ENCODE peak calls at places on chromosomes 2 and 18, in seven cellular contexts. U, J, P, F, K, I and R are unnamed samples.

GRCh38 chr18:64234336-64234735 is 85.4 kb upstream of the LINC00305 start:
- DNase-seq in U (no peak), J (no peak), P (no peak), F (no peak), K (no peak), I (no peak), R (no peak)

GRCh38 chr18:45871655-45872054 is 46.2 kb downstream of the SIGLEC15 start:
- DNase-seq in U (no peak), J (no peak), P (no peak), F (no peak), K (no peak), I (no peak), R (no peak)

GRCh38 chr2:23691576-23691975 is 235.3 kb downstream of the ATAD2B start:
- DNase-seq in U (no peak), J (no peak), P (no peak), F (no peak), K (no peak), I (no peak), R (no peak)

GRCh38 chr2:3399829-3400228 is 20.3 kb downstream of the TRAPPC12 start:
- DNase-seq in U (no peak), J (no peak), P (peak), F (no peak), K (no peak), I (no peak), R (peak)

GRCh38 chr18:29160123-29160522 is 983.2 kb upstream of the CDH2 start:
- DNase-seq in U (no peak), J (no peak), P (no peak), F (no peak), K (peak), I (no peak), R (no peak)

GRCh38 chr2:53353372-53354111 is 414.1 kb upstream of the CHAC2 start:
- DNase-seq in U (no peak), J (no peak), P (no peak), F (no peak), K (no peak), I (peak), R (no peak)

GRCh38 chr2:15907461-15908324 is 32.7 kb upstream of the MYCN start:
- DNase-seq in U (no peak), J (no peak), P (no peak), F (no peak), K (no peak), I (no peak), R (no peak)

GRCh38 chr18:9226463-9226862 is 89.9 kb downstream of the ANKRD12 start:
- DNase-seq in U (no peak), J (no peak), P (no peak), F (no peak), K (no peak), I (no peak), R (no peak)

GRCh38 chr2:62231541-62231940 is 35.6 kb downstream of the B3GNT2 start:
- DNase-seq in U (no peak), J (no peak), P (no peak), F (no peak), K (no peak), I (no peak), R (no peak)

GRCh38 chr2:100292022-100292580 is 30.2 kb downstream of the LONRF2 start:
- DNase-seq in U (peak), J (peak), P (no peak), F (peak), K (no peak), I (peak), R (no peak)

GRCh38 chr18:76720683-76721082 is 101.7 kb upstream of the ZNF236 start:
- DNase-seq in U (no peak), J (no peak), P (no peak), F (no peak), K (no peak), I (no peak), R (no peak)

GRCh38 chr2:174222154-174222553 is 26.2 kb downstream of the OLA1 start:
- DNase-seq in U (no peak), J (no peak), P (no peak), F (no peak), K (no peak), I (no peak), R (no peak)

GRCh38 chr2:201158111-201158929 is 24.6 kb upstream of the CASP10 start:
- DNase-seq in U (peak), J (peak), P (peak), F (peak), K (peak), I (peak), R (peak)

GRCh38 chr18:56327171-56327885 is 311.1 kb downstream of the TXNL1 start:
- DNase-seq in U (peak), J (no peak), P (no peak), F (no peak), K (no peak), I (no peak), R (no peak)

GRCh38 chr18:78641689-78642231 is 337.9 kb upstream of the SALL3 start:
- DNase-seq in U (no peak), J (no peak), P (no peak), F (no peak), K (no peak), I (no peak), R (no peak)

GRCh38 chr2:67479256-67479655 is 82.1 kb downstream of the ETAA1 start:
- DNase-seq in U (no peak), J (no peak), P (no peak), F (no peak), K (no peak), I (no peak), R (no peak)

GRCh38 chr2:71756280-71756906 is 303.0 kb downstream of the DYSF start:
- DNase-seq in U (peak), J (peak), P (no peak), F (no peak), K (no peak), I (no peak), R (no peak)

GRCh38 chr2:17709897-17710296 is 43.7 kb downstream of the SMC6 start:
- DNase-seq in U (no peak), J (no peak), P (no peak), F (no peak), K (no peak), I (no peak), R (no peak)

GRCh38 chr2:96546321-96546720 is 9.8 kb downstream of the ARID5A start:
- DNase-seq in U (no peak), J (no peak), P (no peak), F (no peak), K (no peak), I (no peak), R (no peak)

GRCh38 chr18:45690975-45691815 is 32.8 kb upstream of the SLC14A1 start:
- DNase-seq in U (peak), J (peak), P (peak), F (peak), K (peak), I (peak), R (peak)

GRCh38 chr18:65706646-65707045 is 44.2 kb upstream of the CDH7 start:
- DNase-seq in U (no peak), J (no peak), P (no peak), F (no peak), K (no peak), I (no peak), R (no peak)

GRCh38 chr18:44716697-44717163 is 36.0 kb downstream of the SETBP1 start:
- DNase-seq in U (no peak), J (no peak), P (no peak), F (no peak), K (no peak), I (no peak), R (no peak)

GRCh38 chr2:23673830-23674679 is 252.9 kb downstream of the ATAD2B start:
- DNase-seq in U (no peak), J (no peak), P (no peak), F (no peak), K (no peak), I (no peak), R (no peak)

GRCh38 chr2:101983486-101983885 is 8.3 kb upstream of the IL1R2 start:
- DNase-seq in U (peak), J (no peak), P (no peak), F (no peak), K (no peak), I (no peak), R (no peak)

GRCh38 chr2:135050132-135050531 is 2.0 kb upstream of the RAB3GAP1 start:
- DNase-seq in U (no peak), J (no peak), P (no peak), F (no peak), K (no peak), I (no peak), R (no peak)

GRCh38 chr2:74503506-74504475 is 3.7 kb downstream of the PCGF1 start:
- DNase-seq in U (no peak), J (no peak), P (no peak), F (no peak), K (peak), I (no peak), R (no peak)

GRCh38 chr2:74502147-74502719 is 2.8 kb upstream of the LBX2 start:
- DNase-seq in U (no peak), J (no peak), P (no peak), F (no peak), K (no peak), I (peak), R (no peak)

GRCh38 chr2:74504591-74504990 is 2.9 kb downstream of the PCGF1 start:
- DNase-seq in U (no peak), J (no peak), P (no peak), F (no peak), K (no peak), I (no peak), R (no peak)

GRCh38 chr2:74501335-74502071 is 2.1 kb upstream of the LBX2 start:
- DNase-seq in U (no peak), J (no peak), P (no peak), F (no peak), K (no peak), I (no peak), R (no peak)

DNA sequence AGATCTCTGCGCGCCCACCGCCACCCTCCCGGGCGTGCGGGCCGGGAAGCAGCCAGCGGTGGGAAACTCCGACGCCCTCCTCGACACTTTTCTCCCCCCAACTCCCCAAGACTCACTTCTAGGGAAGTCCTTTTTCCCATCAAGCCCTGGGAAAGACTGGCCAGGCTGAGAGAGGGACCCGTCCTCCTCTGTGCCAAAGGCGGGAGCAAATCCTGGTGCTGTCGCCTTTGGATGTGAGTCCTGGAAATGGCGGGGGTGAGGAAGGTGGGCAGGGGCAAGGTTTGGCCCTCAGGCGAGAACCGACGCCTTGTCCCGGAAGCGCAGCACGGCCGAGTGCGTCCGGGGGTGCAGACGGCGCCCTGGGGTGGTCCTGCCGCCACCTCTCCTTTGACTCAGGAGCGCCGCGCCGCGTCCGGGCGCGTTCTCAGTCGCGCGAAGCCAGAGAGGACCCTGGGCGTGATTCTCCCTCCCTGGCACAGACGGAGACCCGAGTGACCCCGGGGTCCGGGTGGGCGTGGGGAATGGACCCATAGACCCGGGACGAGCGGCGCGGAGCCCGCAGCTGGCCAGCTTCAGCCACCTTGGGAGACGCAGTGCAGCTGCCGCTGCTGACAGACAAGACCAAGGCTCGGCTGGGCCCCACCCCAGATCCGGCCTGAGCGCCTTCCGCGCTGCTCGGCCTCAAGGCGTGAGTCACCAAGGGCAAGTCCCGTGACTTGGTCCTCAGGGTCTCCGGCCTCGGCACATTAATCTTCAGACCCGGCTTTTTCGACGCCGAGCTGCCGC is 3.5 kb upstream of the LBX2 start:
- DNase-seq in U (peak), J (peak), P (peak), F (peak), K (peak), I (peak), R (peak)
- TF ChIP-seq CTCF in U (no peak), J (peak), P (peak), F (no peak), K (peak), I (no peak), R (peak)

GRCh38 chr2:215808996-215809395 is 204.4 kb downstream of the MREG start:
- DNase-seq in U (no peak), J (no peak), P (no peak), F (no peak), K (no peak), I (no peak), R (no peak)
- TF ChIP-seq CTCF in U (peak), J (peak), P (no peak), F (no peak), K (no peak), I (no peak), R (peak)

GRCh38 chr18:23640023-23640422 is 22.7 kb downstream of the ANKRD29 start:
- DNase-seq in U (no peak), J (no peak), P (no peak), F (no peak), K (no peak), I (no peak), R (no peak)
- TF ChIP-seq CTCF in U (no peak), J (no peak), P (no peak), F (no peak), K (no peak), I (no peak), R (peak)

DNA sequence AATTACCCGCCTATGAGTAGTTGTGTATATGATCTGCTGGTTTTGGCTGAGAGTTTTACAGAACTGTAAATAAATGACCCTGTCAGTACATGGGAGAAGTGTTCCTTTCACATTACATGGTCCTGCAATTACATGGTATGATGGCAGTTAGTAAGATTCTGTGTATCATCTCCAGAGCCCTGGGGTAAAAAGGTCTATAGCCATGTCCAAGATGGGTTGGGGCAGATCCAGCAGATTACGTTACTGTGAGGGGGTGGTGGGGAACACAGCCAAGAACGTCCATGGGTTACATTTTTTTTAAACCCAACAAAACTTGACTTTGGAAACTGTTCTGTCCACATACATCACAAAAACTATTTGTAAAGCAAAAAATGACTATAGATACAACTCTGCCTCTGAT is 64.2 kb upstream of the LMAN1 start:
- DNase-seq in U (no peak), J (no peak), P (no peak), F (no peak), K (no peak), I (no peak), R (no peak)
- TF ChIP-seq CTCF in U (no peak), J (no peak), P (no peak), F (no peak), K (no peak), I (no peak), R (no peak)

DNA sequence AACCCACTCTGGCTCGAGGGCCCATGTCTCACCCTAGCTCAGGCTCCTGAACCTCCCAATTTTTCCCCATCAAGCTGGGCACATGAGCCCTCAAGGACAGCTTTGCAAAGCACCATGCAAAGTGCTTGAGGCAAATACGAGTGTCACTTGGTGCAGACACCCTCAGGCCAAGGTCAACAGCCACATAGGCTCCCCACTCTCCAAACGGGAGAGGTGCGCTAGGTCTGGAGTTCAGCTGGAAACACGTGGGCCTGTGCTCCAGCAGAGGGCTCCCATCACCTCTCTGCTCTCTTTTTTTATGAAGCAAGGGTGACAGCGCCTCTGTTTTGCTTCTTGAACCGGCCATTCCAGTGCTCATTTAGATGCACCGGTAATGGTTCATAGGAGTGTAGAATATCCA is 11.9 kb upstream of the ARHGAP25 start:
- DNase-seq in U (no peak), J (no peak), P (no peak), F (no peak), K (no peak), I (no peak), R (no peak)
- TF ChIP-seq CTCF in U (no peak), J (no peak), P (no peak), F (no peak), K (no peak), I (no peak), R (no peak)

GRCh38 chr2:42756150-42756549 is 7.8 kb downstream of the OXER1 start:
- DNase-seq in U (no peak), J (no peak), P (no peak), F (no peak), K (no peak), I (no peak), R (no peak)

GRCh38 chr2:42754021-42754775 is 9.7 kb downstream of the OXER1 start:
- DNase-seq in U (peak), J (no peak), P (no peak), F (no peak), K (no peak), I (no peak), R (no peak)

GRCh38 chr2:42756956-42757513 is 6.9 kb downstream of the OXER1 start:
- DNase-seq in U (no peak), J (no peak), P (no peak), F (no peak), K (no peak), I (no peak), R (no peak)

GRCh38 chr2:42754776-42755140 is 9.2 kb downstream of the OXER1 start:
- DNase-seq in U (no peak), J (no peak), P (no peak), F (no peak), K (no peak), I (no peak), R (no peak)

DNA sequence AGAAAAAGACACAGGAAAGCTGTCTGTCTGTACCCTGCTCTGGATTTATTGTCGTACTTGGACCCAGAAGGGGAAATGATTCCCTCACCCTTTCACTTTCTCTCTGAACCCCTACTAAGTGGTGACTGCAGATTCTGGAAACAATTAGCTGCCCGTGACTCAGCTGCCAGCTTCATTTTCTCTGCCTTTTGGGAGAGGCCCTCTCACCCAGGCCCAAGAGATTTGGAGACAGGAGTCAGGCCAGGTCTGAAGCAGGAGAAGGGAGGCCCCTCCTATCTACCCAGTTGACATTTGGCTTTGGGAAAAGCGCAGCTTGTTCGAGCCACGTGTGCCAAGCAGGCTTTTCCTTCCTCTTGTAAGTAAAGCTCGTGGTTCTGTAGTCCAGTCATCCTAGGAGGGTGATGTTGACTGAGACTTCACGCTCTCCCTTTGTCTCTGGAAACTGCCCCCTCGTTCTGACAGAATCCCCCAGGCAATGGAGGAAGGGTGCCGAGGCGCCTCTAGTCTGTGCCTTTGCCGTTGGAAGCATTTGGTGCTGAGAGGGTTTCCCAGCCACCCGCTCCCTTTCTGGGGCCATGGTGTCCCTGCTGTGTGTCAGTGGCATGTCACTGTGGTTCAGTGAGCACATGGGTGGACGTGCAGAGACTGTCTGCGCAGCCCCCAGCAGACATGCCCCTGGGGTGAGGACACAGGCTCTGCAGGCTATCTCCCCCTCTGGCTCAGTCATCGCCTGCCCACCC is 8.6 kb downstream of the OXER1 start:
- DNase-seq in U (no peak), J (no peak), P (no peak), F (no peak), K (no peak), I (no peak), R (no peak)
- TF ChIP-seq CTCF in U (no peak), J (no peak), P (no peak), F (no peak), K (no peak), I (no peak), R (no peak)

GRCh38 chr2:164840930-164841718 is 499 bp downstream of the COBLL1 start:
- DNase-seq in U (peak), J (no peak), P (peak), F (no peak), K (peak), I (peak), R (peak)
- TF ChIP-seq CTCF in U (no peak), J (no peak), P (peak), F (no peak), K (no peak), I (no peak), R (peak)

GRCh38 chr18:6427281-6427680 is 12.6 kb upstream of the L3MBTL4 start:
- DNase-seq in U (no peak), J (no peak), P (no peak), F (no peak), K (no peak), I (no peak), R (no peak)

GRCh38 chr18:6435731-6436130 is 21.0 kb upstream of the L3MBTL4 start:
- DNase-seq in U (no peak), J (no peak), P (no peak), F (no peak), K (no peak), I (no peak), R (no peak)

GRCh38 chr18:6428851-6429395 is 14.2 kb upstream of the L3MBTL4 start:
- DNase-seq in U (no peak), J (no peak), P (no peak), F (no peak), K (no peak), I (no peak), R (no peak)

GRCh38 chr18:6434987-6435709 is 20.4 kb upstream of the L3MBTL4 start:
- DNase-seq in U (no peak), J (no peak), P (no peak), F (no peak), K (no peak), I (no peak), R (no peak)

GRCh38 chr18:6431659-6432318 is 17.1 kb upstream of the L3MBTL4 start:
- DNase-seq in U (no peak), J (no peak), P (no peak), F (no peak), K (no peak), I (no peak), R (no peak)
- TF ChIP-seq CTCF in U (no peak), J (no peak), P (no peak), F (no peak), K (no peak), I (no peak), R (no peak)